ENCODE peak calls at places on chromosomes 13 and 19, in nine cellular contexts. M is activated CD4-positive, alpha-beta T cell treated with anti-CD3 and anti-CD28 coated beads for 48 hours; O is smooth muscle cell of the brain vasculature; L is T47D; S is 8988T; B is activated T-helper 9 cell treated with anti-CD3 and anti-CD28 coated beads, Interleukin-2, amount 50 U/mL, for 16 hours; W is CD4-positive, alpha-beta memory T cell; K is fibroblast of the aortic adventitia; Z is PC-3. P is an unnamed sample.

GRCh38 chr19:7512400-7512851 is 3.5 kb upstream of the ZNF358 start:
- DNase-seq in M (no peak), O (no peak), L (peak), S (no peak), B (no peak), W (no peak), K (no peak), Z (no peak), P (peak)

GRCh38 chr13:109036091-109036490 is 406.7 kb downstream of the MYO16 start:
- DNase-seq in M (no peak), O (no peak), L (no peak), S (no peak), B (no peak), W (no peak), K (no peak), Z (no peak), P (no peak)

GRCh38 chr19:51706296-51706695 is 13.2 kb downstream of the SPACA6 start:
- DNase-seq in M (no peak), O (no peak), L (no peak), S (no peak), B (no peak), W (no peak), K (no peak), Z (no peak), P (no peak)

GRCh38 chr13:31434613-31435012 is 234.8 kb downstream of the B3GLCT start:
- DNase-seq in M (no peak), O (no peak), L (no peak), S (no peak), B (no peak), W (no peak), K (no peak), Z (no peak), P (no peak)

GRCh38 chr19:33434090-33434885 is 60.8 kb downstream of the CEBPG start:
- DNase-seq in M (no peak), O (no peak), L (no peak), S (no peak), B (no peak), W (peak), K (no peak), Z (no peak), P (no peak)

GRCh38 chr13:34842466-34842865 is 99.6 kb upstream of the NBEA start:
- DNase-seq in M (no peak), O (no peak), L (no peak), S (no peak), B (no peak), W (no peak), K (no peak), Z (no peak), P (no peak)

GRCh38 chr13:73998631-73999030 is 135.6 kb downstream of the KLF12 start:
- DNase-seq in M (no peak), O (no peak), L (no peak), S (no peak), B (no peak), W (no peak), K (no peak), Z (no peak), P (no peak)

GRCh38 chr13:101467415-101467814 is 14.9 kb downstream of the ITGBL1 start:
- DNase-seq in M (no peak), O (no peak), L (no peak), S (no peak), B (no peak), W (no peak), K (no peak), Z (no peak), P (no peak)

GRCh38 chr19:9793051-9793591 is 24.6 kb upstream of the ZNF846 start:
- DNase-seq in M (peak), O (no peak), L (peak), S (no peak), B (peak), W (peak), K (peak), Z (peak), P (peak)

GRCh38 chr13:38477676-38478075 is 128.0 kb downstream of the UFM1 start:
- DNase-seq in M (no peak), O (no peak), L (no peak), S (no peak), B (no peak), W (no peak), K (no peak), Z (no peak), P (no peak)

GRCh38 chr19:4972509-4973230 is 3.8 kb downstream of the KDM4B start:
- DNase-seq in M (no peak), O (no peak), L (peak), S (no peak), B (no peak), W (no peak), K (peak), Z (peak), P (peak)

GRCh38 chr19:49229416-49229815 is 71.8 kb downstream of the TRPM4 start:
- DNase-seq in M (no peak), O (no peak), L (no peak), S (no peak), B (no peak), W (no peak), K (no peak), Z (no peak), P (no peak)

GRCh38 chr19:38959618-38960017 is 15.9 kb downstream of the FBXO17 start:
- DNase-seq in M (no peak), O (no peak), L (no peak), S (no peak), B (no peak), W (no peak), K (no peak), Z (no peak), P (no peak)

GRCh38 chr19:18871543-18871942 is 24.4 kb downstream of the CERS1 start:
- DNase-seq in M (no peak), O (no peak), L (no peak), S (no peak), B (no peak), W (no peak), K (no peak), Z (no peak), P (no peak)

GRCh38 chr19:45526143-45526542 is 18.9 kb downstream of the VASP start:
- DNase-seq in M (peak), O (no peak), L (peak), S (peak), B (no peak), W (no peak), K (peak), Z (peak), P (peak)

GRCh38 chr19:45348367-45349125 is 8.0 kb downstream of the KLC3 start:
- DNase-seq in M (no peak), O (no peak), L (no peak), S (no peak), B (no peak), W (no peak), K (no peak), Z (no peak), P (no peak)

GRCh38 chr19:49335784-49336481 is 727 bp downstream of the CD37 start:
- DNase-seq in M (peak), O (no peak), L (no peak), S (no peak), B (no peak), W (peak), K (no peak), Z (no peak), P (no peak)

GRCh38 chr19:2613507-2614295 is 88.8 kb downstream of the GNG7 start:
- DNase-seq in M (peak), O (no peak), L (peak), S (no peak), B (peak), W (peak), K (peak), Z (peak), P (peak)

GRCh38 chr13:24228852-24229458 is 68.4 kb downstream of the SPATA13 start:
- DNase-seq in M (peak), O (no peak), L (peak), S (no peak), B (no peak), W (peak), K (peak), Z (peak), P (peak)

GRCh38 chr19:7004313-7004931 is 16.8 kb downstream of the MBD3L2B start:
- DNase-seq in M (no peak), O (peak), L (peak), S (peak), B (no peak), W (no peak), K (peak), Z (peak), P (no peak)

GRCh38 chr19:12703056-12703455 is 6.6 kb upstream of the FBXW9 start:
- DNase-seq in M (peak), O (no peak), L (peak), S (peak), B (no peak), W (no peak), K (peak), Z (peak), P (peak)

GRCh38 chr13:73210218-73210883 is 151.5 kb downstream of the KLF5 start:
- DNase-seq in M (no peak), O (no peak), L (peak), S (no peak), B (no peak), W (no peak), K (no peak), Z (peak), P (no peak)

GRCh38 chr19:45508931-45509691 is 1.8 kb downstream of the VASP start:
- DNase-seq in M (peak), O (no peak), L (peak), S (peak), B (no peak), W (no peak), K (peak), Z (peak), P (peak)

GRCh38 chr13:82565191-82565590 is 1317.1 kb downstream of the SLITRK1 start:
- DNase-seq in M (no peak), O (no peak), L (no peak), S (no peak), B (no peak), W (no peak), K (peak), Z (no peak), P (no peak)

GRCh38 chr19:30931307-30931706 is 417.9 kb downstream of the TSHZ3 start:
- DNase-seq in M (no peak), O (no peak), L (no peak), S (no peak), B (no peak), W (no peak), K (no peak), Z (no peak), P (no peak)

GRCh38 chr13:85529216-85529590 is 270.0 kb downstream of the SLITRK6 start:
- DNase-seq in M (no peak), O (no peak), L (no peak), S (no peak), B (no peak), W (no peak), K (peak), Z (peak), P (no peak)

P was measured in lung microvascular endothelial cell.